ENCODE peak calls at places on chromosome 20, in four cellular contexts. R, H, Z and G are unnamed samples.

GRCh38 chr20:45358282-45359068 is 4.5 kb upstream of the SYS1 start:
- DNase-seq in R (no peak), H (peak; percentile 78), Z (no peak), G (peak; percentile 94)

GRCh38 chr20:57282691-57283361 is 16.4 kb upstream of the BMP7 start:
- DNase-seq in R (peak; percentile 66), H (no peak), Z (no peak), G (no peak)

GRCh38 chr20:23606652-23607049 is 934 bp upstream of the CST9 start:
- DNase-seq in R (peak; percentile 86), H (peak; percentile 72), Z (peak; percentile 22), G (peak; percentile 91)

GRCh38 chr20:54167909-54168872 is 5.6 kb downstream of the CYP24A1 start:
- DNase-seq in R (no peak), H (no peak), Z (no peak), G (no peak)

GRCh38 chr20:50260480-50261221 is 70.0 kb downstream of the CEBPB start:
- DNase-seq in R (no peak), H (no peak), Z (no peak), G (no peak)

GRCh38 chr20:48615871-48616270 is 211.9 kb downstream of the PREX1 start:
- DNase-seq in R (no peak), H (no peak), Z (no peak), G (no peak)

GRCh38 chr20:41989935-41990635 is 371.9 kb upstream of the CHD6 start:
- DNase-seq in R (peak; percentile 50), H (no peak), Z (no peak), G (no peak)

GRCh38 chr20:25692499-25692898 is 4.2 kb downstream of the ZNF337 start:
- DNase-seq in R (no peak), H (no peak), Z (no peak), G (no peak)

GRCh38 chr20:59788811-59789210 is 144.6 kb downstream of the SYCP2 start:
- DNase-seq in R (no peak), H (no peak), Z (no peak), G (no peak)

GRCh38 chr20:881051-881820 is 34.9 kb downstream of the ANGPT4 start:
- DNase-seq in R (no peak), H (no peak), Z (no peak), G (no peak)

GRCh38 chr20:45292343-45292742 is 14.3 kb upstream of the RBPJL start:
- DNase-seq in R (no peak), H (no peak), Z (no peak), G (no peak)

GRCh38 chr20:53939554-53940355 is 130.6 kb downstream of the BCAS1 start:
- DNase-seq in R (peak; percentile 93), H (peak; percentile 91), Z (peak; percentile 41), G (peak; percentile 93)

GRCh38 chr20:51661609-51662178 is 106.5 kb downstream of the ATP9A start:
- DNase-seq in R (no peak), H (no peak), Z (no peak), G (no peak)

GRCh38 chr20:32875673-32876072 is 16.9 kb downstream of the EFCAB8 start:
- DNase-seq in R (no peak), H (no peak), Z (no peak), G (no peak)

GRCh38 chr20:8291200-8291599 is 159.1 kb downstream of the PLCB1 start:
- DNase-seq in R (no peak), H (no peak), Z (no peak), G (no peak)

GRCh38 chr20:13412806-13413445 is 191.9 kb downstream of the ISM1 start:
- DNase-seq in R (no peak), H (no peak), Z (no peak), G (no peak)

GRCh38 chr20:33239418-33239817 is 3.6 kb downstream of the BPIFA1 start:
- DNase-seq in R (no peak), H (no peak), Z (no peak), G (no peak)

GRCh38 chr20:20052074-20052970 is at the start of the genes CFAP61 and CRNKL1:
- DNase-seq in R (peak; percentile 99), H (peak; percentile 98), Z (peak; percentile 96), G (peak; percentile 96)

GRCh38 chr20:58128635-58129625 is 99.5 kb downstream of the ANKRD60 start:
- DNase-seq in R (no peak), H (no peak), Z (no peak), G (no peak)

GRCh38 chr20:48928832-48929725 is 7.6 kb downstream of the ARFGEF2 start:
- DNase-seq in R (no peak), H (no peak), Z (no peak), G (no peak)

GRCh38 chr20:58619847-58620431 is 31.1 kb upstream of the STX16 start:
- DNase-seq in R (no peak), H (no peak), Z (no peak), G (peak; percentile 19)

GRCh38 chr20:63596423-63596822 is 22.4 kb upstream of the HELZ2 start:
- DNase-seq in R (no peak), H (no peak), Z (no peak), G (no peak)

GRCh38 chr20:9126527-9126926 is 57.6 kb downstream of the PLCB4 start:
- DNase-seq in R (no peak), H (no peak), Z (no peak), G (no peak)

GRCh38 chr20:63774348-63774735 is 34.8 kb downstream of the SLC2A4RG start:
- DNase-seq in R (no peak), H (no peak), Z (no peak), G (peak; percentile 76)

GRCh38 chr20:11401988-11402387 is 515.7 kb upstream of the BTBD3 start:
- DNase-seq in R (no peak), H (no peak), Z (no peak), G (no peak)

GRCh38 chr20:56689318-56689717 is 60.2 kb downstream of the TFAP2C start:
- DNase-seq in R (no peak), H (no peak), Z (no peak), G (no peak)

GRCh38 chr20:62267543-62267942 is 29.2 kb downstream of the OSBPL2 start:
- DNase-seq in R (no peak), H (no peak), Z (no peak), G (no peak)
- H3K36me3 ChIP-seq in R (peaks cover 6% of the 10 kb centered on the region), H (peaks cover 10% of the 10 kb centered on the region), Z (peaks cover 46% of the 10 kb centered on the region), G (peaks cover 81% of the 10 kb centered on the region)

DNA sequence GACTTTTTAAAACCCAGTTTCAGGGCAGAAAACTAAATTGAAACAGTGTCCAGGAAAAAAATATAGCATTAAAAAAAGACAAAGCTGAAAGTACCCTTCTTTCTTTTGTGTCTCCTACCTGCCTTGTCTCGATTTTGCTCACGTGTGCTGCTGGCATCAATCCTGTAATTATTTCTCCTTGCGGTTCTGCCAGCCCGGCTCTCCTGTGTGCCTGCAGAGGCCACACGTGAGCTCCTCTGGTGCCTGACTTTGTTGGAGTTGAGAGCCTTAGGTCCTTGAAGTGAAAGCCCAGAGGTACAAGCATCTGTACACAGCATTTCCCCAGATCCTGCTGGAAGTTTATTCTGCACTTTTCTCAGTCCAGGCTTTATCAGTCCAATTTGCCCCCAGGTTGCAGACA is 36.5 kb downstream of the GHRH start:
- DNase-seq in R (no peak), H (no peak), Z (no peak), G (no peak)
- H3K36me3 ChIP-seq in R (peaks cover 16% of the 10 kb centered on the region), H (peaks cover 31% of the 10 kb centered on the region), Z (peaks cover 72% of the 10 kb centered on the region), G (peaks cover 93% of the 10 kb centered on the region)

DNA sequence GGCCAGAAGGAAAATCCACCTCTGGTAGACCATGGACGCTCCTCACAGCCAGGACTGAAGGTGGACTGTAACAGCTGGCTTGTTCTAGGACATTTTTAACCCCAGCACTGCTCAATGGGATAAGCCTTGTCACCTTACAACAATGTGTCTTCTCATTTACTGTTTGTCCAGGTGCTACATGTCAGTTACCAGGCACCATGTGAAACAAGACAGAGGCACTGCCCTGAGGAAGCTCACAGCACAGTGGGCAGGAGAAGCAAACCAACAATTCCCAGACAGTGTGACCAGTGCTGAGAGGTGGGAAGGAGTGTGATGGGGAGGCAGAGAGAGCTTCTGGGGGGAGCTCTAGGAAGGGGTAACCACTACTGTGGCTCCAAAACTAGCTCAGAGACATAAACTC is 10.7 kb downstream of the SNHG17 start:
- DNase-seq in R (no peak), H (no peak), Z (no peak), G (no peak)
- H3K36me3 ChIP-seq in R (no peaks in the 10 kb centered on the region), H (peaks cover 21% of the 10 kb centered on the region), Z (peaks cover 93% of the 10 kb centered on the region), G (peaks cover 47% of the 10 kb centered on the region)

GRCh38 chr20:4008877-4009276 is 6.5 kb downstream of the RNF24 start:
- DNase-seq in R (no peak), H (no peak), Z (no peak), G (no peak)
- H3K36me3 ChIP-seq in R (no peaks in the 10 kb centered on the region), H (no peaks in the 10 kb centered on the region), Z (no peaks in the 10 kb centered on the region), G (no peaks in the 10 kb centered on the region)